ENCODE peak calls at places on chromosomes 11 and 22, in seven cellular contexts. V is cardiac fibroblast; T is NCI-H1694; P is activated CD4-positive, alpha-beta T cell treated with anti-CD3 and anti-CD28 coated beads for 1 hour; D is kidney epithelial cell; R is T-cell; Y is nephron progenitor cell. C is an unnamed sample.

GRCh38 chr22:49154433-49154832 is 673.2 kb downstream of the BRD1 start:
- DNase-seq in V (no peak), T (no peak), P (no peak), D (no peak), R (no peak), Y (no peak), C (no peak)

GRCh38 chr11:35590412-35590811 is 27.8 kb upstream of the FJX1 start:
- DNase-seq in V (peak), T (no peak), P (no peak), D (no peak), R (no peak), Y (no peak), C (no peak)

GRCh38 chr11:68508425-68508824 is 47.9 kb downstream of the PPP6R3 start:
- DNase-seq in V (no peak), T (no peak), P (no peak), D (no peak), R (no peak), Y (no peak), C (no peak)

GRCh38 chr11:36478700-36479329 is 31.3 kb downstream of the TRAF6 start:
- DNase-seq in V (peak), T (peak), P (no peak), D (no peak), R (peak), Y (peak), C (no peak)

GRCh38 chr22:22692707-22693530 is 48.5 kb downstream of the GGTLC2 start:
- DNase-seq in V (peak), T (no peak), P (peak), D (peak), R (peak), Y (peak), C (peak)

GRCh38 chr22:43198126-43198525 is 11.2 kb upstream of the TTLL12 start:
- DNase-seq in V (no peak), T (no peak), P (no peak), D (no peak), R (no peak), Y (no peak), C (no peak)

GRCh38 chr11:35796542-35796941 is 134.0 kb downstream of the TRIM44 start:
- DNase-seq in V (peak), T (no peak), P (no peak), D (no peak), R (no peak), Y (no peak), C (no peak)

GRCh38 chr22:45534339-45535192 is 31.9 kb downstream of the FBLN1 start:
- DNase-seq in V (no peak), T (peak), P (no peak), D (no peak), R (no peak), Y (no peak), C (no peak)

GRCh38 chr11:48096588-48097525 is 116.5 kb downstream of the PTPRJ start:
- DNase-seq in V (no peak), T (no peak), P (no peak), D (no peak), R (no peak), Y (no peak), C (no peak)

GRCh38 chr22:28943501-28943879 is 60.1 kb downstream of the ZNRF3 start:
- DNase-seq in V (no peak), T (no peak), P (no peak), D (no peak), R (no peak), Y (no peak), C (no peak)

GRCh38 chr11:112822478-112823274 is 138.5 kb upstream of the NCAM1 start:
- DNase-seq in V (no peak), T (no peak), P (no peak), D (no peak), R (no peak), Y (no peak), C (no peak)

GRCh38 chr22:17087176-17088131 is 2.7 kb downstream of the IL17RA start:
- DNase-seq in V (peak), T (no peak), P (no peak), D (no peak), R (peak), Y (no peak), C (peak)

GRCh38 chr11:70788247-70789022 is 390.1 kb downstream of the CTTN start:
- DNase-seq in V (peak), T (no peak), P (no peak), D (peak), R (no peak), Y (no peak), C (no peak)

GRCh38 chr11:73213196-73214143 is 4.6 kb upstream of the P2RY2 start:
- DNase-seq in V (no peak), T (no peak), P (no peak), D (no peak), R (no peak), Y (no peak), C (no peak)

GRCh38 chr11:15663778-15664218 is 549.1 kb downstream of the INSC start:
- DNase-seq in V (no peak), T (peak), P (no peak), D (peak), R (no peak), Y (peak), C (no peak)

GRCh38 chr11:26778000-26778757 is 56.3 kb upstream of the SLC5A12 start:
- DNase-seq in V (peak), T (no peak), P (no peak), D (peak), R (no peak), Y (no peak), C (no peak)

GRCh38 chr22:37802310-37803194 is 5.2 kb upstream of the GCAT start:
- DNase-seq in V (peak), T (peak), P (no peak), D (no peak), R (no peak), Y (peak), C (no peak)

GRCh38 chr11:120801801-120802689 is 221.9 kb upstream of the TBCEL start:
- DNase-seq in V (peak), T (peak), P (no peak), D (no peak), R (peak), Y (peak), C (peak)

GRCh38 chr11:35619754-35620640 is 1.7 kb downstream of the FJX1 start:
- DNase-seq in V (peak), T (peak), P (no peak), D (no peak), R (no peak), Y (peak), C (no peak)

GRCh38 chr22:47627561-47628253 is 865.3 kb downstream of the TBC1D22A start:
- DNase-seq in V (no peak), T (peak), P (no peak), D (no peak), R (no peak), Y (no peak), C (no peak)

GRCh38 chr22:45763236-45763624 is 91.6 kb downstream of the ATXN10 start:
- DNase-seq in V (no peak), T (no peak), P (no peak), D (no peak), R (no peak), Y (no peak), C (no peak)

GRCh38 chr11:134267466-134267865 is 8.7 kb upstream of the GLB1L3 start:
- DNase-seq in V (no peak), T (no peak), P (no peak), D (no peak), R (no peak), Y (no peak), C (no peak)